ENCODE peak calls at places on chromosome 19, in eight cellular contexts. U is thoracic aorta; Q is GM23338; R is DND-41; A is mesenchymal stem cell; L is stomach; Z is BJ; Y is CD4-positive, CD25-positive, alpha-beta regulatory T cell. E is an unnamed sample. For H3K36me3, the result is how much of the 10 kb centered on the place peaks cover.

GRCh38 chr19:30662211-30662861 is 290.2 kb downstream of the ZNF536 start:
- DNase-seq in R (no peak), L (peak), A (no peak), Y (no peak), Z (no peak), Q (no peak), U (no peak), E (peak)

GRCh38 chr19:35120492-35120891 is 4.9 kb downstream of the FXYD3 start:
- DNase-seq in L (no peak), Q (no peak), R (no peak), Z (peak), Y (no peak), A (no peak), U (no peak), E (peak)

GRCh38 chr19:54156490-54156889 is 3.0 kb downstream of the LENG1 start:
- DNase-seq in Y (no peak), A (no peak), U (no peak), Z (no peak), R (no peak), L (no peak), Q (no peak), E (no peak)

GRCh38 chr19:17091758-17092333 is 16.3 kb downstream of the MYO9B start:
- DNase-seq in L (peak), R (no peak), Y (peak), A (no peak), Z (no peak), Q (no peak), U (no peak), E (no peak)

GRCh38 chr19:45901912-45902650 is at the start of gene MYPOP:
- DNase-seq in L (no peak), U (no peak), Z (no peak), Q (peak), A (peak), R (peak), Y (peak), E (no peak)

GRCh38 chr19:17951151-17952040 is 15.5 kb upstream of the KCNN1 start:
- DNase-seq in A (no peak), Z (no peak), L (no peak), U (no peak), R (no peak), Q (no peak), Y (no peak), E (no peak)

GRCh38 chr19:30431591-30431990 is 59.4 kb downstream of the ZNF536 start:
- DNase-seq in U (no peak), R (no peak), Q (no peak), Z (no peak), A (no peak), Y (no peak), L (no peak), E (no peak)

GRCh38 chr19:16608290-16608704 is 19.7 kb downstream of the MED26 start:
- DNase-seq in A (peak), Z (peak), L (no peak), Q (no peak), U (peak), Y (no peak), R (no peak), E (no peak)

GRCh38 chr19:29860492-29860891 is 48.7 kb downstream of the CCNE1 start:
- DNase-seq in Y (peak), A (no peak), Q (peak), L (no peak), U (no peak), R (no peak), Z (no peak), E (no peak)

GRCh38 chr19:49331616-49332055 is 3.6 kb upstream of the CD37 start:
- DNase-seq in A (peak), Z (no peak), R (peak), Q (peak), Y (peak), U (no peak), L (peak), E (peak)

GRCh38 chr19:20151617-20152145 is 15.3 kb upstream of the ZNF486 start:
- DNase-seq in Q (peak), Y (no peak), Z (no peak), A (no peak), R (no peak), U (no peak), L (no peak), E (no peak)

GRCh38 chr19:40588926-40589569 is 12.1 kb upstream of the LTBP4 start:
- DNase-seq in Q (no peak), R (no peak), L (no peak), A (no peak), Y (no peak), Z (no peak), U (no peak), E (no peak)

GRCh38 chr19:2385053-2385721 is 25.1 kb downstream of the TMPRSS9 start:
- DNase-seq in A (peak), R (no peak), U (no peak), L (no peak), Y (no peak), Z (peak), Q (peak), E (peak)

GRCh38 chr19:2270157-2270571 is 11.8 kb downstream of the PEAK3 start:
- DNase-seq in A (no peak), Z (no peak), U (no peak), R (peak), Y (no peak), Q (no peak), L (no peak), E (no peak)

GRCh38 chr19:50628146-50628545 is 11.5 kb downstream of the SYT3 start:
- DNase-seq in R (no peak), A (no peak), Z (no peak), Y (no peak), Q (peak), U (no peak), L (no peak), E (no peak)

GRCh38 chr19:14496849-14497346 is 971 bp upstream of the GIPC1 start:
- DNase-seq in Q (no peak), Y (no peak), R (no peak), Z (no peak), A (no peak), U (no peak), L (no peak), E (no peak)

GRCh38 chr19:19256072-19256969 is 16.8 kb downstream of the TM6SF2 start:
- DNase-seq in U (no peak), Y (no peak), R (no peak), A (no peak), Z (no peak), L (no peak), Q (peak), E (peak)

GRCh38 chr19:40629346-40629745 is 28.2 kb downstream of the LTBP4 start:
- DNase-seq in U (no peak), Y (no peak), Z (no peak), A (no peak), Q (no peak), L (no peak), R (no peak), E (no peak)

GRCh38 chr19:47610902-47611301 is 2.0 kb downstream of the BICRA start:
- DNase-seq in L (peak), R (no peak), Q (no peak), A (no peak), U (no peak), Y (no peak), Z (no peak), E (no peak)

GRCh38 chr19:16457195-16457953 is 14.4 kb downstream of the EPS15L1 start:
- DNase-seq in R (no peak), U (no peak), Q (peak), Z (no peak), Y (peak), L (peak), A (peak), E (peak)

GRCh38 chr19:51688665-51689571 is 4.2 kb upstream of the SPACA6 start:
- DNase-seq in U (peak), R (no peak), Z (peak), L (peak), Q (peak), A (peak), Y (no peak), E (peak)

GRCh38 chr19:6220385-6221191 is 59.2 kb downstream of the MLLT1 start:
- DNase-seq in A (no peak), R (no peak), L (no peak), Y (no peak), Q (no peak), U (no peak), Z (no peak), E (no peak)

GRCh38 chr19:29393915-29394460 is 131.8 kb upstream of the VSTM2B start:
- DNase-seq in L (no peak), A (no peak), Z (no peak), R (no peak), U (no peak), Y (no peak), Q (peak), E (no peak)

GRCh38 chr19:39696418-39696817 is 7.9 kb upstream of the LGALS14 start:
- DNase-seq in U (no peak), R (no peak), Q (no peak), L (no peak), Y (no peak), Z (no peak), A (no peak), E (no peak)

GRCh38 chr19:41595258-41595889 is 19.4 kb downstream of the CEACAM21 start:
- DNase-seq in Y (peak), Q (peak), A (peak), R (peak), Z (peak), U (no peak), L (peak), E (peak)

GRCh38 chr19:16328824-16329482 is 4.3 kb downstream of the KLF2 start:
- DNase-seq in Z (no peak), U (no peak), A (peak), Q (no peak), Y (peak), L (no peak), R (no peak), E (no peak)

GRCh38 chr19:3207466-3208242 is 16.8 kb upstream of the CELF5 start:
- DNase-seq in Q (no peak), Y (peak), A (no peak), Z (no peak), R (no peak), L (no peak), U (no peak), E (no peak)

GRCh38 chr19:27966390-27966816 is 1246.5 kb downstream of the UQCRFS1 start:
- DNase-seq in U (no peak), A (no peak), Y (peak), Q (peak), Z (no peak), R (no peak), L (no peak), E (no peak)

GRCh38 chr19:6322284-6322683 is 11.1 kb downstream of the ACER1 start:
- DNase-seq in L (no peak), Y (no peak), Q (no peak), R (no peak), Z (no peak), U (no peak), A (no peak), E (no peak)

GRCh38 chr19:28324275-28325060 is 888.5 kb downstream of the UQCRFS1 start:
- DNase-seq in Y (no peak), U (no peak), L (no peak), A (no peak), Q (peak), R (no peak), Z (no peak), E (no peak)

GRCh38 chr19:5782322-5782721 is 2.2 kb downstream of the PRR22 start:
- DNase-seq in U (no peak), Y (no peak), R (no peak), Z (no peak), L (no peak), A (no peak), Q (no peak), E (no peak)

GRCh38 chr19:38891791-38892190 is 7.6 kb downstream of the SIRT2 start:
- DNase-seq in U (no peak), A (no peak), R (no peak), Y (no peak), L (no peak), Q (no peak), Z (no peak), E (peak)

GRCh38 chr19:15248648-15249559 is 16.7 kb upstream of the EPHX3 start:
- DNase-seq in Y (no peak), A (peak), Z (peak), L (peak), Q (no peak), R (no peak), U (peak), E (peak)

GRCh38 chr19:19514881-19515763 is at the start of gene TSSK6:
- DNase-seq in Q (no peak), Z (no peak), Y (no peak), L (no peak), U (no peak), A (no peak), R (no peak), E (no peak)

GRCh38 chr19:9306443-9306842 is 3.2 kb downstream of the ZNF699 start:
- DNase-seq in A (peak), L (no peak), R (no peak), U (no peak), Y (no peak), Z (peak), Q (no peak), E (no peak)

GRCh38 chr19:5892772-5893275 is 10.8 kb downstream of the NDUFA11 start:
- DNase-seq in L (no peak), A (no peak), Q (no peak), U (no peak), R (no peak), Y (no peak), Z (no peak), E (no peak)

GRCh38 chr19:46107371-46107770 is 17.1 kb downstream of the IGFL3 start:
- DNase-seq in Z (no peak), R (no peak), U (no peak), Y (no peak), Q (no peak), L (no peak), A (no peak), E (no peak)

GRCh38 chr19:36225219-36225892 is 10.4 kb downstream of the ZNF146 start:
- DNase-seq in Z (peak), Y (no peak), R (no peak), L (no peak), U (no peak), Q (no peak), A (peak), E (no peak)

GRCh38 chr19:7639863-7640348 is 3.0 kb downstream of the STXBP2 start:
- DNase-seq in R (no peak), A (no peak), U (no peak), Y (no peak), Z (no peak), Q (no peak), L (no peak), E (no peak)
- H3K36me3 ChIP-seq in R (under half), A (under half), U (under half), Y (under half), Z (under half), Q (under half), L (under half), E (under half)

GRCh38 chr19:327291-328024 is 17.1 kb downstream of the MIER2 start:
- DNase-seq in L (no peak), R (no peak), Y (no peak), Z (no peak), A (no peak), Q (no peak), U (no peak), E (no peak)

GRCh38 chr19:325937-326565 is 18.5 kb downstream of the MIER2 start:
- DNase-seq in Y (no peak), Z (no peak), L (no peak), Q (no peak), R (no peak), A (no peak), U (no peak), E (no peak)

GRCh38 chr19:326851-327250 is 17.7 kb downstream of the MIER2 start:
- DNase-seq in Y (no peak), Q (no peak), Z (no peak), A (no peak), U (no peak), R (no peak), L (no peak), E (no peak)

GRCh38 chr19:329876-330275 is 14.7 kb downstream of the MIER2 start:
- DNase-seq in Z (no peak), Q (no peak), L (no peak), Y (no peak), R (no peak), U (no peak), A (no peak), E (no peak)

GRCh38 chr19:328025-328505 is 16.5 kb downstream of the MIER2 start:
- DNase-seq in A (no peak), U (no peak), L (no peak), Q (no peak), Y (no peak), R (no peak), Z (no peak), E (no peak)
- H3K4me3 ChIP-seq in A (no peak), U (no peak), L (no peak), Q (no peak), Y (no peak), R (no peak), Z (no peak), E (no peak)

DNA sequence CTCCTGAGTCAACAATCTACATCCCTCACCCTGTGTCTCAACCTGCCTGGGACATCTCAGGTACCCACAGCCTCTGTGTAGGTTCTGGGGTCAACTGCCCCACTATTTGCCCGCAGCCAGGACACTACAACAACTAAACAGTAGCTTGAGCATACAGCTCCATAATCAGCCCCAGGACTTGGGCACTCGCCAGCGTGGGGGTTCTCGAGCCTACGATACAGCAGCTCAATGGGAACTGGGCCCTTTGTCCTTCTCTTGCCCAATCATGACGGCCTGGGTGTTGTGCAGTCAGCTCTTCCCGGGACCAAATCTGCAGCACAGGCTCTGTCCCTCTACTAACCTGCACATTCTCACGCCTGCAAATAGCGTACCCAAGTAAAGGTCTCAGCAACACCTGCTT is 1.3 kb downstream of the ZNF180 start:
- DNase-seq in Y (no peak), Z (no peak), R (no peak), Q (no peak), L (no peak), U (no peak), A (no peak), E (no peak)
- H3K36me3 ChIP-seq in Y (under half), Z (under half), R (half or more), Q (under half), L (under half), U (under half), A (under half), E (under half)

DNA sequence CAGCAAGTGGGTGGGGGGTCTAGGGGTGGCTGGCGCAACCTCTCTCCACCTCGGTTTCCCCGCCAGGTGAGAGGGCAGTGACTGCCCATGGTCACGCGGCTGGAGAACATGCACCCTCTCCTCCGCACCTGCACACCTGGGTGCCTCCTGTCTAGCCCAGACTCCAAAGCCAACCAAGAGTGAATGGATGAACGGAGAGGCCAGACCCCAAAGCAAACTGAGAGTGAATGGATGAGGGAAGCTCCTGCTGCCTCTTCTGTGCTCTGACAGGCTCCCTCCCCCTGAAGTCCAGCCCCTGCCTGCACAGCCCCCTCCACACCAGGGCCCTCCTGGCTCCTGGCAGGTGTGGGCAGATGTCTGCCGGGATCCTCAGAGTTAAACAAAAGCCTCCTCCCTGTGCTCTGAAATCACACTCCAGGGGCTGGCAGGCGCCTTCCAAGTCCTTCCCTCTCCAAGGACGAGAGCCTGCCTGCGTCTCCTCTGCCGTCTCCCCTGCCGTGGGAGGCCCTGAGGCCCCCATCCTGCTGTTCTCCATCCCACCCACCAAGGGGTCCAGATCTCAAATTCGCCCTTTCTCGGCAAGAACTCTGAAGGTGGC is 2.2 kb downstream of the SBNO2 start:
- DNase-seq in L (peak), R (no peak), Y (no peak), A (no peak), Q (no peak), Z (no peak), U (no peak), E (peak)
- H3K4me3 ChIP-seq in L (peak), R (no peak), Y (no peak), A (no peak), Q (peak), Z (peak), U (peak), E (peak)

GRCh38 chr19:4712771-4713170 is 10.9 kb downstream of the DPP9 start:
- DNase-seq in L (no peak), U (no peak), A (no peak), Y (no peak), R (no peak), Q (no peak), Z (no peak), E (no peak)

GRCh38 chr19:4709440-4710280 is 14.0 kb downstream of the DPP9 start:
- DNase-seq in U (no peak), R (no peak), Y (no peak), Q (no peak), L (peak), A (no peak), Z (no peak), E (no peak)

GRCh38 chr19:4707956-4708650 is 15.5 kb downstream of the DPP9 start:
- DNase-seq in Z (no peak), L (peak), R (no peak), Q (no peak), U (no peak), Y (no peak), A (no peak), E (no peak)

GRCh38 chr19:4711211-4711610 is 12.4 kb downstream of the DPP9 start:
- DNase-seq in Q (no peak), A (no peak), R (no peak), Z (no peak), U (no peak), L (no peak), Y (no peak), E (no peak)

DNA sequence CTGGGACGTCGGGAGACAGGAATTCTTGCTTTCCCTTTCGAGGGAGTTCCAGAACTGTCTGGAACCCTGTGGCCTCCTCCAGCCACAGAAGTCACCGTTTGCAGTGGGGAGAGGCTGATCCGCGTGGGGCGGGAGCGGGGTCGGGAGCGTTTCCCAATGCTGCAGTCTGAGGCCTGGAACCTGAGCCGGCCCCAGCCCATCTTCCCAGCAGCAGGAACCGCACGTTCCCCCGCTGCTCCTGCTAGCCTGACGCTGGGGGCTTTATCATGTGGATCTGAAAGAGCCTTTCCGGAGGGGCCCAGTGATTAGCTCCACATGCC is 13.4 kb downstream of the DPP9 start:
- DNase-seq in A (no peak), U (no peak), Z (no peak), L (no peak), R (no peak), Y (no peak), Q (no peak), E (no peak)
- H3K36me3 ChIP-seq in A (half or more), U (under half), Z (under half), L (half or more), R (half or more), Y (half or more), Q (under half), E (under half)

DNA sequence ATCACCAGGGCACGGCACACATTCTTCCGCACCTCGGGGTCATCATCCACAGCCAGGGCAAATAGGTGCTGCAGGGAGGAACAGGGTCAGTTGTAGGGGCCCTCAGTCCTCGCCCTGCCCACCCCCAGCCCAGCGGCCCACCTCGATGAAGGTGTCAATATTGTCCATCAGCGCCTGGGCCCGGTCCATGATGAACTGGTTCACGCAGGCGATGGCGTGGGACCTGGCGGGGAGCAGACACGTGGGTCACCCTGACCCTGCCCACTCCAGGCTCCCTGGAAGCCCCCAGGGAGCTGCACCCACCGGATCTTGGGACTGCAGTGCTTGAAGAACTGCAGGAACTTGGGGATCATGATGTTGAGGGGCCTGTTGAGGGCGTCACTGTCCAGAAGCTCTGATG is 8.6 kb downstream of the TNPO2 start:
- DNase-seq in U (no peak), Y (no peak), Z (no peak), R (no peak), L (no peak), A (no peak), Q (no peak), E (no peak)
- H3K4me3 ChIP-seq in U (no peak), Y (no peak), Z (no peak), R (no peak), L (no peak), A (no peak), Q (no peak), E (no peak)